ENCODE peak calls at places on chromosomes 7 and 10, in seven cellular contexts. D is Right ventricle myocardium superior, J is DMS 273 treated with DMSO at 0.1 percent for 48 hours, Q is GM23248, R is PC-3, H is gastrocnemius medialis, W is A549. C is an unnamed sample.

GRCh38 chr7:158075633-158076001 is 512.0 kb downstream of the PTPRN2 start:
- DNase-seq in J (no peak), Q (no peak), H (no peak), W (no peak), R (no peak), D (no peak), C (no peak)

GRCh38 chr7:128867842-128868623 is 5.4 kb downstream of the ATP6V1F start:
- DNase-seq in W (no peak), Q (no peak), D (no peak), J (peak), H (no peak), R (no peak), C (no peak)

GRCh38 chr7:135710417-135711138 is 17.4 kb downstream of the SLC13A4 start:
- DNase-seq in H (no peak), D (no peak), Q (peak), R (peak), J (no peak), W (peak), C (no peak)

GRCh38 chr7:20722941-20723340 is 63.7 kb downstream of the SP8 start:
- DNase-seq in H (no peak), Q (no peak), R (no peak), W (no peak), D (no peak), J (no peak), C (no peak)

GRCh38 chr7:38727184-38727940 is 96.2 kb upstream of the AMPH start:
- DNase-seq in H (no peak), D (no peak), J (no peak), Q (no peak), W (no peak), R (peak), C (no peak)

GRCh38 chr7:26365077-26365896 is 73.6 kb downstream of the SNX10 start:
- DNase-seq in H (peak), J (peak), W (peak), D (peak), R (peak), Q (peak), C (no peak)

GRCh38 chr7:134648456-134648855 is 1.8 kb downstream of the BPGM start:
- DNase-seq in H (no peak), Q (no peak), D (no peak), J (no peak), W (no peak), R (no peak), C (no peak)

GRCh38 chr10:11874568-11875182 is 51.5 kb downstream of the PROSER2 start:
- DNase-seq in Q (no peak), D (peak), W (peak), R (peak), J (no peak), H (no peak), C (no peak)

GRCh38 chr7:143046334-143046935 is 5.7 kb upstream of the OR6V1 start:
- DNase-seq in R (no peak), D (no peak), W (no peak), Q (no peak), J (no peak), H (no peak), C (no peak)

GRCh38 chr10:99799613-99800012 is 17.2 kb downstream of the ABCC2 start:
- DNase-seq in R (no peak), D (no peak), W (no peak), Q (no peak), H (no peak), J (no peak), C (no peak)

GRCh38 chr7:32952876-32953275 is 4.4 kb upstream of the FKBP9 start:
- DNase-seq in H (no peak), J (no peak), D (no peak), R (no peak), Q (no peak), W (no peak), C (no peak)